ENCODE peak calls at places on chromosomes 3 and 15, in five cellular contexts. S is body of pancreas, Y is AG10803, V is fibroblast of lung, M is HFF-Myc. X is an unnamed sample.

GRCh38 chr15:100972975-100973350 is 53.8 kb downstream of the LRRK1 start:
- DNase-seq in Y (no peak), V (no peak), S (no peak), M (no peak), X (peak; percentile 35)

GRCh38 chr3:98945006-98945626 is 43.6 kb upstream of the DCBLD2 start:
- DNase-seq in Y (no peak), S (no peak), V (peak; percentile 91), M (no peak), X (no peak)

GRCh38 chr15:92244703-92245102 is 149.0 kb upstream of the ST8SIA2 start:
- DNase-seq in V (no peak), M (no peak), S (no peak), Y (no peak), X (no peak)

GRCh38 chr15:73688455-73688854 is 4.3 kb downstream of the CD276 start:
- DNase-seq in V (peak; percentile 47), Y (no peak), M (no peak), S (no peak), X (no peak)

GRCh38 chr3:46496745-46497555 is 826 bp upstream of the RTP3 start:
- DNase-seq in V (no peak), M (no peak), Y (no peak), S (no peak), X (peak; percentile 34)

GRCh38 chr15:98712845-98713584 is 64.7 kb downstream of the IGF1R start:
- DNase-seq in Y (peak; percentile 28), V (no peak), S (no peak), M (no peak), X (no peak)

GRCh38 chr15:97561529-97561928 is 399.0 kb upstream of the ARRDC4 start:
- DNase-seq in Y (no peak), M (no peak), V (no peak), S (no peak), X (no peak)

GRCh38 chr3:62558549-62559112 is 185.3 kb upstream of the FEZF2 start:
- DNase-seq in Y (no peak), V (no peak), M (no peak), S (no peak), X (peak; percentile 48)

GRCh38 chr3:176469694-176470205 is 727.5 kb downstream of the TBL1XR1 start:
- DNase-seq in S (no peak), M (no peak), Y (no peak), V (peak; percentile 71), X (no peak)

GRCh38 chr3:171404376-171404982 is 55.7 kb downstream of the TNIK start:
- DNase-seq in Y (peak; percentile 16), V (peak; percentile 48), M (no peak), S (peak; percentile 25), X (no peak)

GRCh38 chr3:128484404-128485282 is 8.4 kb downstream of the GATA2 start:
- DNase-seq in M (no peak), V (peak; percentile 43), Y (no peak), S (no peak), X (peak; percentile 10)

GRCh38 chr3:70716832-70717231 is 404.4 kb upstream of the MDFIC2 start:
- DNase-seq in V (peak; percentile 37), M (peak; percentile 19), Y (peak; percentile 59), S (peak; percentile 14), X (no peak)

GRCh38 chr3:52293491-52294319 is 6.1 kb downstream of the GLYCTK start:
- DNase-seq in Y (no peak), M (no peak), V (no peak), S (no peak), X (no peak)

GRCh38 chr3:184746131-184747120 is 34.6 kb upstream of the MAGEF1 start:
- DNase-seq in S (no peak), V (no peak), Y (no peak), M (no peak), X (no peak)

GRCh38 chr3:77799280-77799679 is 759.4 kb downstream of the ROBO2 start:
- DNase-seq in S (no peak), Y (no peak), V (no peak), M (no peak), X (peak; percentile 21)

GRCh38 chr3:17995769-17996168 is 253.3 kb upstream of the TBC1D5 start:
- DNase-seq in M (no peak), Y (no peak), S (no peak), V (no peak), X (no peak)

GRCh38 chr15:77180757-77181156 is 109.8 kb upstream of the TSPAN3 start:
- DNase-seq in S (no peak), Y (peak; percentile 69), M (no peak), V (no peak), X (no peak)

GRCh38 chr3:130340766-130341165 is 4.7 kb upstream of the COL6A5 start:
- DNase-seq in V (no peak), S (no peak), M (no peak), Y (no peak), X (no peak)

GRCh38 chr3:69997486-69998307 is 1.8 kb upstream of the SAMMSON start:
- DNase-seq in S (no peak), Y (no peak), M (no peak), V (no peak), X (no peak)

GRCh38 chr3:100089802-100090668 is 24.3 kb downstream of the FILIP1L start:
- DNase-seq in V (peak; percentile 70), S (no peak), Y (peak; percentile 67), M (peak; percentile 57), X (peak; percentile 19)

GRCh38 chr15:59501531-59502113 is 63.6 kb downstream of the FAM81A start:
- DNase-seq in M (peak; percentile 48), Y (peak; percentile 29), V (peak; percentile 55), S (peak; percentile 31), X (peak; percentile 70)

GRCh38 chr15:42784705-42785104 is 47.8 kb upstream of the CDAN1 start:
- DNase-seq in Y (no peak), M (no peak), S (no peak), V (no peak), X (no peak)

GRCh38 chr15:51768018-51768417 is 16.6 kb downstream of the TMOD2 start:
- DNase-seq in Y (no peak), V (no peak), M (no peak), S (no peak), X (no peak)

GRCh38 chr3:15332405-15333098 is at the start of gene SH3BP5:
- DNase-seq in V (peak; percentile 68), M (no peak), S (peak; percentile 73), Y (peak; percentile 57), X (peak; percentile 87)

GRCh38 chr3:165827883-165828282 is 9.3 kb downstream of the BCHE start:
- DNase-seq in M (no peak), V (no peak), Y (no peak), S (no peak), X (no peak)

GRCh38 chr3:184889312-184889904 is 77.4 kb downstream of the VPS8 start:
- DNase-seq in Y (no peak), M (no peak), V (no peak), S (no peak), X (no peak)

GRCh38 chr15:37698679-37699078 is 235.8 kb upstream of the TMCO5A start:
- DNase-seq in S (no peak), V (peak; percentile 10), Y (peak; percentile 3), M (no peak), X (no peak)

GRCh38 chr3:117695321-117695720 is 985.7 kb downstream of the TUSC7 start:
- DNase-seq in M (no peak), Y (peak; percentile 68), V (peak; percentile 85), S (no peak), X (no peak)

GRCh38 chr3:55453871-55454496 is 33.1 kb downstream of the WNT5A start:
- DNase-seq in Y (no peak), V (no peak), M (no peak), S (no peak), X (no peak)

GRCh38 chr3:129975332-129976090 is 991 bp downstream of the TRH start:
- DNase-seq in V (no peak), M (no peak), S (peak; percentile 22), Y (no peak), X (peak; percentile 72)

GRCh38 chr3:186514296-186515002 is 29.7 kb downstream of the CRYGS start:
- DNase-seq in M (no peak), Y (no peak), V (no peak), S (no peak), X (no peak)

GRCh38 chr3:99536555-99537314 is 101.7 kb upstream of the COL8A1 start:
- DNase-seq in S (no peak), M (no peak), V (no peak), Y (peak; percentile 69), X (no peak)

DNA sequence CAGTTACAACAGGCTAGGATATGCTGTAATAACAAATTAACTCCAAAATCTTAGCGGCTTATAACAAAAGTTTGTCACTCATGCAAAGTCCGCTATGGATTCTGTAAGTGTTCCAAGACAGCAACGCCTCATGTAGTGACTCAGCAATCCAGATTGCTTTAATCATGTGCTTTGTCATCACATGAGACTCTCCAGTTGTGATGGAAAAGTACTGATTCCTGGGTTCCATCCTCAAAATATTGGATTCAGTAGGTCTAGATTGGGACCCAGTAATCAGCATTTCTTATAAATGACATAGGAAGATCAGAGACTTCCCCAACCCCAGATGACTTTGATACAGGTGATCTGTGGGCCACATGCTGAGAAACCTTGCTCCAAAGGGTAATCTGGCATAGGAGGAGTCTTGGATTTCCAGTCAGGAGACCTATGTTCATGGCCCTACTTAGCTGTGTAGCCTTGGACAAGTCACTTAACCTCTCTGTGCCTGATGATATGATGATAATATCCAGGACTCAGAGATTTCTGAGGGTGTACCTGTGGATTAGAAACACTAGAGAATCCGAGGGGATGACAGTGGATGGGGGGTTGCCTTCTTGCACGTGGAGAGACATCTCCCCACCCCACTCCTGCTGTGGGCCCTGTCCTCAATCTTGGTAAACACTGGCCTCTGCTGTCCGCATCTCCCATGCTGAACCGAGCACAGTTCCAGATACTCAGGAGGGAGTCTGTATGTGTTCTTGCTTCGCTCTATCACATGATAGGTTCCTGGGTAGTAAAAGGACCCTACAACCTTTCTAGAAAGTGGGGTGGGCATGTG is 65.5 kb downstream of the CORO2B start:
- DNase-seq in M (peak; percentile 49), S (no peak), V (peak; percentile 83), Y (peak; percentile 84), X (no peak)
- TF ChIP-seq CTCF in M (no peak), S (no peak), V (peak; percentile 27), Y (peak; percentile 18), X (no peak)

GRCh38 chr15:28921925-28922711 is 36.3 kb downstream of the APBA2 start:
- DNase-seq in M (no peak), V (no peak), Y (no peak), S (no peak), X (no peak)
- TF ChIP-seq CTCF in M (peak; percentile 12), V (peak; percentile 14), Y (no peak), S (no peak), X (no peak)

GRCh38 chr3:113535898-113536297 is 3.5 kb downstream of the SIDT1 start:
- DNase-seq in Y (no peak), V (no peak), S (no peak), M (no peak), X (no peak)

GRCh38 chr3:113531826-113532697 is at the start of gene SIDT1:
- DNase-seq in S (peak; percentile 60), V (peak; percentile 15), Y (no peak), M (no peak), X (no peak)

GRCh38 chr3:113533534-113533892 is 1.2 kb downstream of the SIDT1 start:
- DNase-seq in Y (no peak), S (no peak), M (no peak), V (no peak), X (no peak)

GRCh38 chr3:113534365-113534764 is 2.0 kb downstream of the SIDT1 start:
- DNase-seq in M (no peak), S (no peak), Y (no peak), V (no peak), X (no peak)

GRCh38 chr3:113532698-113533533 is 561 bp downstream of the SIDT1 start:
- DNase-seq in S (peak; percentile 43), V (peak; percentile 6), Y (no peak), M (no peak), X (peak; percentile 52)
- TF ChIP-seq CTCF in S (no peak), V (no peak), Y (no peak), M (no peak), X (no peak)

GRCh38 chr3:132256984-132257383 is 60.2 kb upstream of the ACP3 start:
- DNase-seq in S (peak; percentile 13), M (peak; percentile 26), V (peak; percentile 65), Y (peak; percentile 20), X (no peak)
- TF ChIP-seq CTCF in S (peak; percentile 67), M (peak; percentile 49), V (peak; percentile 70), Y (peak; percentile 52), X (no peak)